ENCODE peak calls at places on chromosomes 16 and 17, in four cellular contexts. C, Z, M and B are unnamed samples.

GRCh38 chr16:4315185-4316102 is at the start of gene GLIS2:
- DNase-seq in C (peak; percentile 94), Z (peak; percentile 80), M (peak; percentile 73), B (peak; percentile 37)

GRCh38 chr17:30062372-30062771 is 54.2 kb upstream of the NSRP1 start:
- DNase-seq in C (no peak), Z (no peak), M (no peak), B (no peak)

GRCh38 chr17:34542700-34543336 is 36.6 kb upstream of the TMEM132E start:
- DNase-seq in C (peak; percentile 46), Z (peak; percentile 42), M (peak; percentile 27), B (peak; percentile 73)

GRCh38 chr16:66847533-66848057 is 3.4 kb downstream of the CA7 start:
- DNase-seq in C (no peak), Z (no peak), M (no peak), B (no peak)

GRCh38 chr16:37511-37910 is 15.9 kb downstream of the POLR3K start:
- DNase-seq in C (no peak), Z (no peak), M (no peak), B (no peak)

GRCh38 chr17:55394357-55395021 is 27.1 kb downstream of the MMD start:
- DNase-seq in C (no peak), Z (no peak), M (no peak), B (no peak)

GRCh38 chr17:28282596-28282995 is 36.4 kb upstream of the TMEM97 start:
- DNase-seq in C (peak; percentile 8), Z (no peak), M (no peak), B (no peak)

GRCh38 chr16:85028638-85029412 is 1.2 kb downstream of the KIAA0513 start:
- DNase-seq in C (no peak), Z (peak; percentile 54), M (peak; percentile 84), B (peak; percentile 91)

GRCh38 chr17:77916771-77917481 is 41.6 kb upstream of the TNRC6C start:
- DNase-seq in C (no peak), Z (no peak), M (no peak), B (no peak)

GRCh38 chr16:31055613-31056012 is 18.4 kb downstream of the ZNF668 start:
- DNase-seq in C (no peak), Z (no peak), M (no peak), B (no peak)

GRCh38 chr16:35733278-35733965 is 2274.0 kb downstream of the TP53TG3F start:
- DNase-seq in C (no peak), Z (no peak), M (no peak), B (no peak)

GRCh38 chr17:28406478-28406824 is 439 bp upstream of the SLC46A1 start:
- DNase-seq in C (no peak), Z (no peak), M (no peak), B (no peak)

GRCh38 chr16:1819611-1820010 is 7.0 kb downstream of the HAGH start:
- DNase-seq in C (no peak), Z (no peak), M (no peak), B (no peak)

GRCh38 chr16:54245788-54246453 is 40.7 kb downstream of the IRX3 start:
- DNase-seq in C (no peak), Z (no peak), M (no peak), B (no peak)

GRCh38 chr16:35142147-35142808 is 1682.9 kb downstream of the TP53TG3F start:
- DNase-seq in C (no peak), Z (no peak), M (no peak), B (no peak)

GRCh38 chr16:50081428-50082018 is 15.8 kb downstream of the HEATR3 start:
- DNase-seq in C (no peak), Z (no peak), M (no peak), B (no peak)

GRCh38 chr16:50086176-50086575 is 20.4 kb downstream of the HEATR3 start:
- DNase-seq in C (no peak), Z (no peak), M (no peak), B (no peak)

GRCh38 chr16:50088302-50088701 is 22.5 kb downstream of the HEATR3 start:
- DNase-seq in C (no peak), Z (no peak), M (no peak), B (no peak)

GRCh38 chr16:50079741-50080140 is 14.0 kb downstream of the HEATR3 start:
- DNase-seq in C (no peak), Z (no peak), M (no peak), B (no peak)

GRCh38 chr16:50083996-50084395 is 18.2 kb downstream of the HEATR3 start:
- DNase-seq in C (no peak), Z (no peak), M (no peak), B (no peak)
- TF ChIP-seq CTCF in C (no peak), Z (no peak), M (no peak), B (no peak)

DNA sequence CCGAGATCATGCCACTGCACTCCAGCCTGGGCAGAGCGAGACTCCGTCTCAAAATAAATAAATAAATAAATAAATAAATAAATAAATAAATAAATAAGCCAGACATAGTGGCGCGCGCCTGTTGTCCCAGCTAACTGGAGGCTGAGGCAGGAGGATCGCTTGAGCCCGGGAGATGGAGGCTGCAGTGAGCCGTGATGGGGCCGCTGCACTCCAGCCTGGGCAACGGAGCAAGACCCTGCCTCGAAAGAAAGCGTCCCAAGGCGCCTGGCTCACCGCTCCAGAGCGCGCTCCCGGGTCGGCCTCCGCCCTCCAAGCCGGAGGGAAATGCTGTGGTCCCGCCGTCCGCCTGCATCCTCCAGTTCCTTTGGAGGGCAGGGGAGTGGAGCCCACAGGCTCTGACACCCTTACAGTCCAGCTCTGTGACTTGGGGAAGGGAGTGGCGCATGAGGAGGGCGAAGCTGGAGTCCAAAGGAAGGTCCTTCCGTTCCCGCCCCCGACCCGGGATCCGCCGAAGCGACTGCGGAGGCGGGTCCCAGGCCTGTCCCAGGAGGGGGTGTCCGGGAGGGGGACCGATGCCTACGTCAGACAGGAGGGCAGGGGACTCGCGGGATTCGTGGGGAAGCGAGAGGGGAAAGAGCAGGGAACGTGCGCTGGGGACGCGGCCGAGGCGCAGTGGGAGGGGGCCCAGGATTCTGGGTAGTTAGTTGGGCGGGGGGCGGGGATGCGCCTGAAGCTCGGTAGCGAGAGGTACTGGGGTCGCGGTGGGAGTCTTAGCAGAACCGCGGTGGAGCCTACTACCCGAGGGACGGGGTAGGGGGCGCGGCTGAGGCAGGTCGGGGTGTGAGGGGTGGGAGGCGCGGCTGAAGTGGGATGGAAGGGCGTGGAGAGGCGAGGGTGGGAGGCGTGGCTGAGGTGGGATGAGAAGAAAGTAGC is 8.4 kb upstream of the TRPV2 start:
- DNase-seq in C (peak; percentile 60), Z (peak; percentile 71), M (no peak), B (no peak)
- TF ChIP-seq CTCF in C (no peak), Z (no peak), M (no peak), B (no peak)

GRCh38 chr17:75182569-75183436 is at the start of gene SUMO2:
- DNase-seq in C (peak; percentile 95), Z (peak; percentile 99), M (peak; percentile 97), B (peak; percentile 96)
- TF ChIP-seq CTCF in C (peak; percentile 25), Z (no peak), M (no peak), B (no peak)

GRCh38 chr17:49575524-49576120 is at the start of gene NXPH3:
- DNase-seq in C (peak; percentile 85), Z (peak; percentile 90), M (peak; percentile 80), B (peak; percentile 75)
- TF ChIP-seq CTCF in C (peak; percentile 25), Z (peak; percentile 79), M (no peak), B (peak; percentile 77)

GRCh38 chr17:10357768-10358167 is 15.0 kb downstream of the MYH13 start:
- DNase-seq in C (no peak), Z (peak; percentile 55), M (no peak), B (peak; percentile 60)
- TF ChIP-seq CTCF in C (peak; percentile 50), Z (peak; percentile 59), M (no peak), B (peak; percentile 41)